ENCODE peak calls at places on chromosomes 16 and 17, in seven cellular contexts. F is keratinocyte, E is right lobe of liver, Q is lower lobe of right lung, R is heart left ventricle, L is heart right ventricle, X is K562. D is an unnamed sample.

GRCh38 chr17:75976175-75976848 is 2.7 kb downstream of the ACOX1 start:
- DNase-seq in R (no peak), E (no peak), L (no peak), X (peak; percentile 58), Q (no peak), F (no peak), D (peak; percentile 51)

GRCh38 chr17:57337390-57337789 is 81.1 kb downstream of the MSI2 start:
- DNase-seq in X (no peak), E (peak; percentile 43), L (peak; percentile 38), F (no peak), R (no peak), Q (no peak), D (no peak)

GRCh38 chr17:48587276-48588073 is 2.6 kb downstream of the HOXB3 start:
- DNase-seq in L (no peak), X (no peak), F (no peak), R (no peak), Q (no peak), E (no peak), D (no peak)

GRCh38 chr16:58409316-58409973 is 17.2 kb downstream of the GINS3 start:
- DNase-seq in R (peak; percentile 46), F (no peak), L (peak; percentile 61), Q (peak; percentile 52), X (no peak), E (no peak), D (no peak)

GRCh38 chr16:88694221-88695087 is 8.1 kb upstream of the SNAI3 start:
- DNase-seq in Q (peak; percentile 33), F (no peak), R (no peak), L (no peak), E (no peak), X (no peak), D (no peak)

GRCh38 chr16:22183901-22184614 is 21.8 kb downstream of the SDR42E2 start:
- DNase-seq in Q (no peak), E (no peak), F (no peak), L (no peak), X (peak; percentile 43), R (no peak), D (no peak)

GRCh38 chr17:40517981-40518380 is 16.6 kb upstream of the TNS4 start:
- DNase-seq in X (no peak), F (no peak), R (no peak), Q (no peak), L (no peak), E (no peak), D (no peak)

GRCh38 chr16:67279296-67280089 is at the start of gene PLEKHG4:
- DNase-seq in E (peak; percentile 59), Q (peak; percentile 90), X (peak; percentile 91), F (no peak), L (peak; percentile 53), R (peak; percentile 76), D (peak; percentile 89)

GRCh38 chr16:84380405-84380804 is 12.1 kb downstream of the ATP2C2 start:
- DNase-seq in X (no peak), E (no peak), Q (no peak), F (no peak), R (no peak), L (no peak), D (no peak)

GRCh38 chr17:75645501-75645888 is 12.3 kb downstream of the SMIM5 start:
- DNase-seq in X (no peak), R (no peak), F (peak; percentile 92), L (no peak), E (no peak), Q (peak; percentile 82), D (peak; percentile 76)

GRCh38 chr16:50050802-50051201 is 15.0 kb upstream of the HEATR3 start:
- DNase-seq in F (no peak), Q (no peak), E (no peak), R (no peak), L (no peak), X (no peak), D (no peak)

GRCh38 chr17:1997587-1998425 is 27.3 kb downstream of the RTN4RL1 start:
- DNase-seq in X (no peak), L (no peak), Q (peak; percentile 70), R (no peak), F (no peak), E (peak; percentile 93), D (peak; percentile 74)

GRCh38 chr17:17384291-17384615 is 81.1 kb downstream of the NT5M start:
- DNase-seq in F (no peak), X (no peak), E (no peak), Q (no peak), R (no peak), L (no peak), D (no peak)

GRCh38 chr16:65740716-65741115 is 618.9 kb upstream of the CDH11 start:
- DNase-seq in R (no peak), E (no peak), L (no peak), Q (no peak), F (no peak), X (no peak), D (no peak)

GRCh38 chr17:9472541-9472940 is 103.1 kb downstream of the STX8 start:
- DNase-seq in F (no peak), E (peak; percentile 13), L (peak; percentile 36), R (peak; percentile 35), Q (no peak), X (no peak), D (no peak)

GRCh38 chr16:28067604-28068382 is 4.3 kb upstream of the GSG1L start:
- DNase-seq in L (no peak), F (no peak), X (no peak), R (no peak), E (no peak), Q (no peak), D (no peak)

GRCh38 chr17:71023631-71024030 is 854.3 kb downstream of the KCNJ2 start:
- DNase-seq in E (no peak), F (no peak), Q (no peak), L (no peak), X (no peak), R (no peak), D (no peak)

GRCh38 chr17:55089955-55090573 is 121.5 kb downstream of the STXBP4 start:
- DNase-seq in E (no peak), X (peak; percentile 78), R (no peak), L (no peak), F (no peak), Q (no peak), D (no peak)

GRCh38 chr17:79331492-79331891 is 256.9 kb downstream of the ENGASE start:
- DNase-seq in L (no peak), E (no peak), Q (no peak), X (no peak), R (no peak), F (no peak), D (no peak)

GRCh38 chr16:65832269-65832668 is 534.2 kb upstream of the CDH5 start:
- DNase-seq in X (no peak), R (no peak), Q (no peak), L (no peak), E (no peak), F (no peak), D (no peak)

GRCh38 chr16:49876716-49877129 is 20.8 kb upstream of the ZNF423 start:
- DNase-seq in E (peak; percentile 53), Q (peak; percentile 73), F (no peak), X (peak; percentile 56), L (peak; percentile 58), R (peak; percentile 76), D (peak; percentile 90)

GRCh38 chr17:28996554-28997096 is 9.2 kb downstream of the SEZ6 start:
- DNase-seq in E (no peak), R (no peak), X (no peak), F (no peak), L (no peak), Q (no peak), D (no peak)

GRCh38 chr17:28992202-28992601 is 13.6 kb downstream of the SEZ6 start:
- DNase-seq in Q (no peak), L (no peak), E (no peak), F (no peak), R (no peak), X (no peak), D (no peak)

GRCh38 chr17:28991779-28992178 is 14.1 kb downstream of the SEZ6 start:
- DNase-seq in E (peak; percentile 91), Q (no peak), X (no peak), L (no peak), F (no peak), R (no peak), D (no peak)

GRCh38 chr17:28993013-28993600 is 12.7 kb downstream of the SEZ6 start:
- DNase-seq in R (no peak), F (no peak), Q (no peak), L (no peak), E (peak; percentile 58), X (no peak), D (no peak)

GRCh38 chr17:28993645-28994426 is 12.0 kb downstream of the SEZ6 start:
- DNase-seq in F (no peak), X (no peak), Q (no peak), E (peak; percentile 80), L (no peak), R (no peak), D (no peak)
- H3K4me1 ChIP-seq in F (no peaks in the 10 kb centered on the region), X (peaks cover 8% of the 10 kb centered on the region), Q (no peaks in the 10 kb centered on the region), E (no peaks in the 10 kb centered on the region), L (no peaks in the 10 kb centered on the region), R (no peaks in the 10 kb centered on the region), D (no peaks in the 10 kb centered on the region)

GRCh38 chr16:741986-742629 is 1.3 kb upstream of the CIAO3 start:
- DNase-seq in X (no peak), R (no peak), L (no peak), F (no peak), Q (no peak), E (no peak), D (no peak)

GRCh38 chr16:739560-740458 is 988 bp downstream of the CIAO3 start:
- DNase-seq in Q (no peak), R (no peak), L (no peak), X (no peak), E (no peak), F (no peak), D (peak; percentile 62)

GRCh38 chr16:743794-744500 is 3.1 kb upstream of the CIAO3 start:
- DNase-seq in F (no peak), R (no peak), X (no peak), L (no peak), Q (no peak), E (no peak), D (no peak)

GRCh38 chr16:740459-740763 is 386 bp downstream of the CIAO3 start:
- DNase-seq in L (no peak), Q (peak; percentile 65), R (no peak), F (no peak), X (peak; percentile 43), E (no peak), D (peak; percentile 40)

GRCh38 chr16:740764-741505 is at the start of gene CIAO3:
- DNase-seq in F (no peak), L (peak; percentile 87), E (peak; percentile 90), Q (peak; percentile 93), X (peak; percentile 94), R (peak; percentile 91), D (peak; percentile 94)
- TF ChIP-seq CTCF in F (peak; percentile 60), L (peak; percentile 88), E (peak; percentile 96), Q (peak; percentile 92), X (peak; percentile 86), R (peak; percentile 93), D (peak; percentile 96)

GRCh38 chr17:42135664-42136653 is 13.4 kb downstream of the HSPB9 start:
- DNase-seq in X (peak; percentile 33), Q (peak; percentile 90), L (peak; percentile 79), F (no peak), R (peak; percentile 73), E (peak; percentile 92), D (peak; percentile 90)
- H3K4me1 ChIP-seq in X (peaks cover 11% of the 10 kb centered on the region), Q (peaks cover 95% of the 10 kb centered on the region), L (peaks cover 100% of the 10 kb centered on the region), F (peaks cover 21% of the 10 kb centered on the region), R (peaks cover 54% of the 10 kb centered on the region), E (peaks cover 4% of the 10 kb centered on the region), D (peaks cover 51% of the 10 kb centered on the region)

DNA sequence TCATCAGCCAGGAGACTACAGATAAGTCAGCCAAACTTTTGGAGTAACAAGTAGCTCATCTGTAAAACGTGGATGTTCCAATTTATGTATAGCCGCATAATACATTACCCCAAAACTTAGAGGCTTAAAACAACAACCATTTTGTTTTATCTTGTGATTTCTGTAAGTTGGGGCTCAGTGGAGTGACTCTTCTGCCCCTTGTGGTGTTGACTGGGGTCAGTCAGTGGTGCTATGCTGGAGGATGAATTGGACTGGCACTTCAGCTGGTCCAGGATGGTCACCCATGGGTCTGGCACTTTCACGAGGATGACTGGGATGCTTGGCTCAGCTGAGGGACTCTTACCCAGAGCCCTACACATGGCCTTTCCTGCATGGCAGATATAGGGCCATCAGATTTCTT is 172.5 kb downstream of the WWOX start:
- DNase-seq in R (no peak), E (no peak), Q (no peak), L (no peak), F (no peak), X (no peak), D (no peak)
- TF ChIP-seq CTCF in R (no peak), E (no peak), Q (no peak), L (no peak), F (no peak), X (no peak), D (no peak)